ENCODE peak calls at places on chromosomes 4 and X, in four cellular contexts. One of them, this sample, is unnamed. For H3K4me1, the result is how much of the 10 kb centered on the place peaks cover.

GRCh38 chr4:120829113-120829831 is 93.3 kb downstream of the PRDM5 start:
- DNase-seq in endothelial cell of umbilical vein: no peak
- DNase-seq in ascending aorta: no peak
- DNase-seq in uterus: no peak
- DNase-seq in this sample: no peak

GRCh38 chr4:34371676-34372075 is 1872.6 kb downstream of the ARAP2 start:
- DNase-seq in endothelial cell of umbilical vein: no peak
- DNase-seq in ascending aorta: no peak
- DNase-seq in uterus: no peak
- DNase-seq in this sample: no peak

GRCh38 chrX:10158279-10158939 is 1.6 kb downstream of the CLCN4 start:
- DNase-seq in endothelial cell of umbilical vein: peak
- DNase-seq in ascending aorta: no peak
- DNase-seq in uterus: peak
- DNase-seq in this sample: peak

GRCh38 chr4:159946983-159947645 is 844.2 kb downstream of the RAPGEF2 start:
- DNase-seq in endothelial cell of umbilical vein: peak
- DNase-seq in ascending aorta: no peak
- DNase-seq in uterus: no peak
- DNase-seq in this sample: no peak

GRCh38 chrX:120457766-120458180 is 11.3 kb downstream of the LAMP2 start:
- DNase-seq in endothelial cell of umbilical vein: no peak
- DNase-seq in ascending aorta: no peak
- DNase-seq in uterus: no peak
- DNase-seq in this sample: no peak

GRCh38 chrX:108216862-108217571 is 125.4 kb downstream of the ATG4A start:
- DNase-seq in endothelial cell of umbilical vein: no peak
- DNase-seq in ascending aorta: no peak
- DNase-seq in uterus: no peak
- DNase-seq in this sample: no peak

GRCh38 chr4:75561789-75562188 is 5.9 kb downstream of the ODAPH start:
- DNase-seq in endothelial cell of umbilical vein: no peak
- DNase-seq in ascending aorta: no peak
- DNase-seq in uterus: no peak
- DNase-seq in this sample: no peak

GRCh38 chr4:121484633-121485032 is 103.8 kb upstream of the QRFPR start:
- DNase-seq in endothelial cell of umbilical vein: peak
- DNase-seq in ascending aorta: no peak
- DNase-seq in uterus: no peak
- DNase-seq in this sample: no peak

GRCh38 chrX:152520653-152521052 is 69.5 kb upstream of the GABRA3 start:
- DNase-seq in endothelial cell of umbilical vein: no peak
- DNase-seq in ascending aorta: no peak
- DNase-seq in uterus: no peak
- DNase-seq in this sample: no peak

GRCh38 chr4:24573582-24573981 is 10.8 kb downstream of the DHX15 start:
- DNase-seq in endothelial cell of umbilical vein: no peak
- DNase-seq in ascending aorta: no peak
- DNase-seq in uterus: no peak
- DNase-seq in this sample: no peak

GRCh38 chr4:24576276-24576675 is 8.1 kb downstream of the DHX15 start:
- DNase-seq in endothelial cell of umbilical vein: no peak
- DNase-seq in ascending aorta: no peak
- DNase-seq in uterus: no peak
- DNase-seq in this sample: no peak

GRCh38 chr4:24574256-24574655 is 10.1 kb downstream of the DHX15 start:
- DNase-seq in endothelial cell of umbilical vein: no peak
- DNase-seq in ascending aorta: no peak
- DNase-seq in uterus: no peak
- DNase-seq in this sample: no peak

GRCh38 chr4:24582235-24582863 is 2.0 kb downstream of the DHX15 start:
- DNase-seq in endothelial cell of umbilical vein: peak
- DNase-seq in ascending aorta: no peak
- DNase-seq in uterus: no peak
- DNase-seq in this sample: no peak

DNA sequence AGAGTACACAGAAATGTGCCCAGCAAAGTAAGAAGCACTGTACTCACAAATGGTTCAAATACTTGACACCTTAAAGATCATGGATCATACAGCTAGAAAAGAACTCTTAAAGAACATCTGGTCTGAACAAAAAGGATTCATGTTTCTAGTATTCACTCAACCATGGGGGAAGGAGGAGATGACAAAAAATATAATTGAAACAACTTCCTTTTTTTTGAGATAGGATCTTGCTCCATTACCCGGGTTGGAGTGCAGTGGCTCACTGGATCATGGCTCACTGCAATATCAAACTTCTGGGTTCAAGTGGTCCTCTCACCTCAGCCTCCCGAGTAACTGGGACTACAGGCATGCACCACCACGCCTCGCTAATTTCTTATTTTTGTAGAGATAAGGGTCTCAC is 6.0 kb downstream of the DHX15 start:
- DNase-seq in endothelial cell of umbilical vein: no peak
- DNase-seq in ascending aorta: no peak
- DNase-seq in uterus: no peak
- DNase-seq in this sample: no peak
- H3K4me1 ChIP-seq in endothelial cell of umbilical vein: under half
- H3K4me1 ChIP-seq in ascending aorta: under half
- H3K4me1 ChIP-seq in uterus: under half
- H3K4me1 ChIP-seq in this sample: under half

DNA sequence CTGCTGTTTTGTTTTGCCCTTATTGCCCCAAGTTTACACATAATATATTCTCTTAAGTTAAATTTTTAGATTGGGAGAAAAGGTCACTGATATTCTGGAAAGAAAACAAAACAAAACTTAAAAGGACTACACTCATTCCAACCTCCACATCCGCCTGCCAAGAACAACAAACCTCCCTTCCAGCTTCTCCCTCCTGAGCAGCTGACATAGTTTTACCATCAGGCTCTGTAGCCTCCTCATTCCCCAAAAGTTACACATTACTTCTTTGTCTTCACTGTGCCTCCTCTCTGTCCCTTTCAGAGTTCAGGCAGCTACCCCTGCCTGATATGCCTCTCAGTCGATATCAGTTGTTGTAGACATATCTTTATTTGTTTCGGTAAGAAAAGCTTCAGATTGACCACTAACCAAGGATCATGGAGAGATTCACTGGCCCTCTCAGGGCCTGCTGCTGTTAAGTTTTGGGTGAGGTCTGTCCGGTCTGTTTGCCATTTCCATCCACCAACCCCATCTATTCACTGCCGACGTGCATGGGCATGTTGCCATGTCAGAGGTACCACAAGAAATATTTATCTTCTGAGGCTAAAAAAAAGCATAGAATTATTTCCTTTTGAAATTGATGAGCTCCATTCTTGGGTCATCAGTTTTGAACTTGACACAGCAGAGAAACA is 164.1 kb downstream of the GASK1B start:
- DNase-seq in endothelial cell of umbilical vein: peak
- DNase-seq in ascending aorta: no peak
- DNase-seq in uterus: peak
- DNase-seq in this sample: no peak
- H3K4me1 ChIP-seq in endothelial cell of umbilical vein: under half
- H3K4me1 ChIP-seq in ascending aorta: under half
- H3K4me1 ChIP-seq in uterus: under half
- H3K4me1 ChIP-seq in this sample: under half

GRCh38 chr4:37662861-37663390 is 23.2 kb downstream of the RELL1 start:
- DNase-seq in endothelial cell of umbilical vein: no peak
- DNase-seq in ascending aorta: no peak
- DNase-seq in uterus: no peak
- DNase-seq in this sample: peak

GRCh38 chr4:37661643-37662221 is 24.4 kb downstream of the RELL1 start:
- DNase-seq in endothelial cell of umbilical vein: peak
- DNase-seq in ascending aorta: no peak
- DNase-seq in uterus: no peak
- DNase-seq in this sample: no peak

GRCh38 chr4:37663552-37663951 is 22.6 kb downstream of the RELL1 start:
- DNase-seq in endothelial cell of umbilical vein: no peak
- DNase-seq in ascending aorta: no peak
- DNase-seq in uterus: no peak
- DNase-seq in this sample: no peak

GRCh38 chr4:37664696-37665095 is 21.5 kb downstream of the RELL1 start:
- DNase-seq in endothelial cell of umbilical vein: no peak
- DNase-seq in ascending aorta: no peak
- DNase-seq in uterus: no peak
- DNase-seq in this sample: no peak

GRCh38 chr4:37662306-37662705 is 23.9 kb downstream of the RELL1 start:
- DNase-seq in endothelial cell of umbilical vein: no peak
- DNase-seq in ascending aorta: no peak
- DNase-seq in uterus: no peak
- DNase-seq in this sample: no peak
- H3K4me1 ChIP-seq in endothelial cell of umbilical vein: half or more
- H3K4me1 ChIP-seq in ascending aorta: under half
- H3K4me1 ChIP-seq in uterus: under half
- H3K4me1 ChIP-seq in this sample: under half

DNA sequence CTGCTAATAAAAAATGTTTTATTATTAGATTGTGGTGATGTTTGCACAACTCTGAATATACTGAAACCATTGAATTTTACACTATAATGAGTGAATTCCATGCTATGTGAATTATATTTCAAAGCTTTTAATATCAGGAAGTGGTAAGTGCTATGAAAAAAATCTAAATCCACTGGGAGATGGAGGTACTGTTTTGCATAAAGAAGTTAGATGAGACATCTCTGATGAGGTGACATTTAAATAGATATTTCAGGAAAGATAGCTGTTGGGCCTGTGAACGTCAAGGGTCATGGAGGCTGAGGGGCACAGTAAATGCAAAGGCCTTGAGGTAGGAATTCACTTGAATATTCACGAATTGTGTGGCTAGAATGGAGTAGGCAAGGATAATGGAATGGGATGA is 12.3 kb downstream of the DCUN1D4 start:
- DNase-seq in endothelial cell of umbilical vein: no peak
- DNase-seq in ascending aorta: no peak
- DNase-seq in uterus: no peak
- DNase-seq in this sample: no peak
- H3K4me1 ChIP-seq in endothelial cell of umbilical vein: under half
- H3K4me1 ChIP-seq in ascending aorta: under half
- H3K4me1 ChIP-seq in uterus: under half
- H3K4me1 ChIP-seq in this sample: under half

This sample was measured in right cardiac atrium.